ENCODE peak calls at places on chromosomes 1 and 21, in eight cellular contexts. O is brain microvascular endothelial cell, G is endothelial cell, W is heart right ventricle, Z is fibroblast of mammary gland, Y is osteocyte, D is uterus, P is Calu3. C is an unnamed sample.

GRCh38 chr1:51506537-51506936 is 12.5 kb downstream of the EPS15 start:
- DNase-seq in O (peak), G (no peak), W (peak), Z (peak), Y (no peak), D (peak), P (no peak), C (no peak)

GRCh38 chr1:92784051-92784638 is 763 bp downstream of the EVI5 start:
- DNase-seq in O (peak), G (peak), W (peak), Z (peak), Y (no peak), D (peak), P (peak), C (no peak)

GRCh38 chr21:42411197-42411869 is 7.6 kb downstream of the UBASH3A start:
- DNase-seq in O (no peak), G (no peak), W (no peak), Z (no peak), Y (no peak), D (no peak), P (no peak), C (no peak)

GRCh38 chr1:62131093-62131725 is 63.4 kb upstream of the L1TD1 start:
- DNase-seq in O (peak), G (peak), W (peak), Z (peak), Y (no peak), D (peak), P (peak), C (no peak)

GRCh38 chr1:53376041-53376461 is 48.2 kb upstream of the LRP8 start:
- DNase-seq in O (no peak), G (no peak), W (no peak), Z (no peak), Y (peak), D (peak), P (no peak), C (peak)

GRCh38 chr1:210233216-210233494 is 559 bp downstream of the SERTAD4 start:
- DNase-seq in O (no peak), G (peak), W (no peak), Z (no peak), Y (peak), D (no peak), P (peak), C (no peak)

GRCh38 chr1:10873189-10873588 is 76.7 kb upstream of the CASZ1 start:
- DNase-seq in O (no peak), G (no peak), W (no peak), Z (peak), Y (no peak), D (no peak), P (no peak), C (no peak)

GRCh38 chr1:8847990-8848389 is 30.5 kb downstream of the ENO1 start:
- DNase-seq in O (no peak), G (no peak), W (no peak), Z (no peak), Y (no peak), D (no peak), P (no peak), C (no peak)

GRCh38 chr1:24910751-24911650 is 19.1 kb downstream of the RUNX3 start:
- DNase-seq in O (peak), G (no peak), W (no peak), Z (peak), Y (no peak), D (no peak), P (no peak), C (no peak)

GRCh38 chr21:25490742-25491141 is 116.5 kb downstream of the MRPL39 start:
- DNase-seq in O (no peak), G (no peak), W (no peak), Z (peak), Y (no peak), D (no peak), P (no peak), C (no peak)

GRCh38 chr1:32199717-32200072 is 700 bp upstream of the CCDC28B start:
- DNase-seq in O (no peak), G (no peak), W (peak), Z (no peak), Y (no peak), D (peak), P (no peak), C (no peak)

GRCh38 chr21:35995522-35996088 is 64.7 kb downstream of the SETD4 start:
- DNase-seq in O (no peak), G (no peak), W (no peak), Z (no peak), Y (no peak), D (no peak), P (no peak), C (no peak)

GRCh38 chr1:9280015-9280860 is 12.5 kb upstream of the SPSB1 start:
- DNase-seq in O (peak), G (no peak), W (no peak), Z (peak), Y (no peak), D (peak), P (no peak), C (peak)

GRCh38 chr1:175530167-175530566 is 213.2 kb downstream of the TNR start:
- DNase-seq in O (no peak), G (no peak), W (no peak), Z (no peak), Y (no peak), D (no peak), P (no peak), C (no peak)

DNA sequence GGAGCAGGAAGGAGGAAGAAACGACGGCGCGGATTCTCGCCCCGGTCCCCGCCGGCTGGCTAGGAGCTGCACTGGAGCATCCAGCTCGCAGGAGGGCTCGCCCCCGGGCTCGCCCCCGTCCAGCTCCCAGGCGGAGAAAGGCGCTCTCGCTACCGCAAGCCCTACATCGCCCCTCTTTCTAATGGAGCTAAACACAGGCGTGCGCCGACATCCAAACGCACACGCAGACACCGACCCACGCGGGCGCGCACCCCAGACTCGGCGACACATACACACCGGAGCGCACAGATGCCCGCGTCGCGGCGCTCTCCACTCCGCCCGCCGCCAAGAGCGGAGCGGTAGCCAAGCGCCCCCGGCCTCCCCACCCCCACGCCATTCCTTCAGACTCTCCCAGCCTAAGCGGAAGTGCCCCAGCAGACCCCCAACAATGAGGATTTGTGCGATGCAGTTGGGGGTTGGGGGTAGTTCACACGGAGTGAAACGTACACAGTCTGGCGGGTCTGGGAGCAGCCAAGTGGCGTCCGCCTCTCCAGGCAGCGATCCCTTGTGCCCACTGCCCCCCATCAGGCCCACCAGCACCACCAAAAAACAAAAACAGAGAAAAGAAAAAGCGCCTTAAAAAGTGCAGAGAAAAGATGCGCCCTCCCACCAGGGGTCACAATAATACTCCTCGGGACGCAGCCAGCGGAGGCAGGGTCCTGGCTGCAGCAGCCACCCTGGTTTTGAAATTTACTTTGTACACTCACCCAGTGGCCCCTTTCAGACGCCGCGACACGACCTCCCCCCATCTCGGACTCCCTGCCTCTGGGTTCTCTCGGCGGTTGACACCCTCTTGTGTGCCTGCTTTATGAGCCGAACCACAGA is 1.4 kb downstream of the DAB1 start:
- DNase-seq in O (peak), G (peak), W (no peak), Z (peak), Y (no peak), D (no peak), P (no peak), C (no peak)
- TF ChIP-seq CTCF in O (peak), G (no peak), W (no peak), Z (peak), Y (peak), D (no peak), P (no peak), C (peak)

GRCh38 chr1:45908613-45909140 is 105.3 kb downstream of the MAST2 start:
- DNase-seq in O (no peak), G (no peak), W (no peak), Z (no peak), Y (no peak), D (no peak), P (no peak), C (no peak)

GRCh38 chr1:45914836-45915235 is 111.4 kb downstream of the MAST2 start:
- DNase-seq in O (no peak), G (no peak), W (no peak), Z (peak), Y (no peak), D (no peak), P (no peak), C (no peak)

GRCh38 chr1:45911634-45912033 is 108.2 kb downstream of the MAST2 start:
- DNase-seq in O (no peak), G (no peak), W (no peak), Z (no peak), Y (no peak), D (no peak), P (no peak), C (no peak)

GRCh38 chr1:45913925-45914501 is 110.6 kb downstream of the MAST2 start:
- DNase-seq in O (no peak), G (no peak), W (no peak), Z (no peak), Y (no peak), D (no peak), P (no peak), C (no peak)

GRCh38 chr1:45913183-45913924 is 109.9 kb downstream of the MAST2 start:
- DNase-seq in O (peak), G (no peak), W (peak), Z (peak), Y (no peak), D (peak), P (no peak), C (no peak)
- TF ChIP-seq CTCF in O (no peak), G (no peak), W (no peak), Z (no peak), Y (no peak), D (no peak), P (no peak), C (no peak)

DNA sequence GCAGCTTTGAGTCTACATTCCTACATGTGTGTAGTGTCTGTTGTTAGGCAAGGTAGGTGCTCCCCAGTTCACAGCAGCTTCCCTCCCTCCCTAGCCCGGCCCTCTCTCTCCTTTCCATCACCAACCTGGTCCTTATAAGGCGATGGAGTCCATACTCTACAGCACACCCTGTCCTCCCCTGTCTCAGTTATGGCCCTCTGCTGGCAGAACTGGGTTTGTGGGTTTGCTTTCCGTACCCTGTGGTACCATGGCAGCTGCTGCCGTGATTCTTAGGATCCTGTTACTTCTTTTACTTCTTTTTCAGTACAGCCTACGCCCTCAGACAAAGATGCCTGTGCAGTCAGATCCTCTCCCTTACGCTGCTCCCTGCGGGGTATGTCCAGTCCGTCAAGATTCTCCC is 31.7 kb downstream of the AK5 start:
- DNase-seq in O (no peak), G (peak), W (no peak), Z (peak), Y (no peak), D (no peak), P (peak), C (no peak)
- TF ChIP-seq CTCF in O (peak), G (peak), W (peak), Z (peak), Y (peak), D (no peak), P (peak), C (peak)

GRCh38 chr1:56758135-56758534 is 61.1 kb downstream of the FYB2 start:
- DNase-seq in O (no peak), G (peak), W (peak), Z (no peak), Y (no peak), D (no peak), P (peak), C (no peak)
- TF ChIP-seq CTCF in O (no peak), G (no peak), W (no peak), Z (peak), Y (no peak), D (no peak), P (no peak), C (no peak)

GRCh38 chr1:43531453-43531905 is 796 bp downstream of the PTPRF start:
- DNase-seq in O (no peak), G (peak), W (no peak), Z (no peak), Y (no peak), D (peak), P (peak), C (no peak)
- TF ChIP-seq CTCF in O (no peak), G (no peak), W (no peak), Z (no peak), Y (no peak), D (no peak), P (no peak), C (no peak)

DNA sequence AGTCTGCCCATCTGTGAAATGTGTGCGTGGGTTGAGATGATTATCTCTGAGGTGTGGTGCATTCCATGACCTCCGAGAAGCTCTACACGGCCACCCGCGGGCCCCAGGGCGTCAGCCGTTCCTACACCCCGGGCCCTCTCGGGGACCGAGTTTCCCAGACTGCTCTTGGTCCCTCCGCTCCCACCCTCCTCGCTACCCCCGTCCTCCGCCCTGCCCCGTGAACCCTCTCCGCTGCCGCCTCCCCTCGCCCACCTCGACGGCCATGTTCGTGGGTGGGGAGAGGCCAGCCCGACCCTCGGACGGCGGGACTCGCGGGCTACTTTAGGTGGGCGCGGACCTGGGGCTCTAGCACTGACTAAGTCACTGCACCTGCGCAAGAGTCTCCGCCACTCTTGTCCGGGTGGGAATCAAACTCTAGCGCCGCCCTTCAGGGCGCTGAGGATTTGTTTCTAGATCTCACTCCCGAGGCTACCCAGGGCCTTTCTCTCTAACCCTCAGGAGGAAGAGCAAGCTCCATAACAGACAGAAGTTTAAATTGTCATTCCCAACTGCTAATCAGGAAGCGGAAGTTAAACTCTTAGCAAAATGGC is 47.7 kb upstream of the VWA5B1 start:
- DNase-seq in O (no peak), G (no peak), W (no peak), Z (no peak), Y (no peak), D (no peak), P (no peak), C (no peak)
- TF ChIP-seq CTCF in O (no peak), G (no peak), W (no peak), Z (no peak), Y (no peak), D (no peak), P (no peak), C (no peak)

DNA sequence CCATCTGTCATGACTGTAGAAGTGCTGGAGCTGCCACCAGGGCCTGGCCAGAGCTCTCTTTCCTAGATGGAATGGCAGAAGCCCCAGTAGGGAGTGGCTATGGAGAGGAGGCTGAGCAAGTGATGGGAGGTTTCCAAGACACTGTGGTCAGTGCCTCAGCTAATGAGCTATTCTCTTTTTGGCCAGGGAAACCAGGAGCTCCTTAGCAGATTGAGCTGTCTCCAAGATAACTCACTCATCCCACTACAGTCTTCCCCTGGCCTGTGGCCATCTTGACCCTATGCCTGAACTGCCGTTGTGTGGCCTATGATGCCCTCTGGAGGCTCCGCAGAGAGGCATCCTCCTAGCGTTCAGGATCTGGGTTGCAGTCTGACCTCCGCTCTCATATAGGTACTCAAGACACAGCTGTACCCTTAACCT is 60.5 kb downstream of the ERI3 start:
- DNase-seq in O (peak), G (peak), W (peak), Z (peak), Y (no peak), D (peak), P (no peak), C (no peak)
- TF ChIP-seq CTCF in O (peak), G (peak), W (peak), Z (peak), Y (peak), D (peak), P (no peak), C (peak)

DNA sequence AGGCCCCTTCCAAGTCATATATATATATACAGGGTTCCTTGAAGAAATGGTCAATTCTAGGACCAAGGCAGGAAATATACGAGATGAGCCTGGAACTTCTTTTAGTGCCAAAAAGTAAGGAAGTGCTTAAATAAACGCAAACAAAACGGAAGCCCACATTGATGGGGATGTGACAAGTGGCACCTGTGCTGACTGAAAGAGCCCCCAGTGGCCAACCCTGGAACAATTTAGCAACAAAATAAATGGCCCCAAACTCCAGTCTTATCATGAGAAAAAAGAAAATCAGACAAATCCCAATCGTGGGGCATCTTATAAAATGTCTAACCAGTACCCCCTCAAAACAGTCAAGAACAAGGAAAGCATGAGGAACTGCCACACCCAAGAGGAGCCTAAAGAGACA is 17.7 kb downstream of the PLA2G5 start:
- DNase-seq in O (no peak), G (no peak), W (no peak), Z (no peak), Y (no peak), D (no peak), P (no peak), C (no peak)
- TF ChIP-seq CTCF in O (no peak), G (peak), W (peak), Z (peak), Y (no peak), D (no peak), P (no peak), C (peak)

C was measured in chondrocyte.